ENCODE peak calls at places on chromosomes 2 and 18, in four cellular contexts. One of them, this sample, is unnamed.

GRCh38 chr2:43636616-43637015 is 444 bp upstream of the PLEKHH2 start:
- DNase-seq in GM06990: no peak
- DNase-seq in mesenteric fat pad: no peak
- DNase-seq in AG08396: no peak
- DNase-seq in this sample: no peak

GRCh38 chr18:47758000-47758399 is 172.5 kb downstream of the SMAD2 start:
- DNase-seq in GM06990: no peak
- DNase-seq in mesenteric fat pad: no peak
- DNase-seq in AG08396: no peak
- DNase-seq in this sample: no peak

GRCh38 chr18:78732273-78733210 is 247.1 kb upstream of the SALL3 start:
- DNase-seq in mesenteric fat pad: peak; percentile 57
- DNase-seq in AG08396: no peak
- DNase-seq in GM06990: no peak
- DNase-seq in this sample: no peak

GRCh38 chr18:33210575-33211189 is 229.8 kb downstream of the CCDC178 start:
- DNase-seq in mesenteric fat pad: no peak
- DNase-seq in GM06990: no peak
- DNase-seq in AG08396: no peak
- DNase-seq in this sample: no peak

GRCh38 chr2:220533485-220533884 is 906.1 kb downstream of the SLC4A3 start:
- DNase-seq in GM06990: no peak
- DNase-seq in AG08396: peak; percentile 25
- DNase-seq in mesenteric fat pad: no peak
- DNase-seq in this sample: peak; percentile 21

GRCh38 chr2:54384301-54385035 is 71.7 kb upstream of the SPTBN1 start:
- DNase-seq in mesenteric fat pad: no peak
- DNase-seq in GM06990: no peak
- DNase-seq in AG08396: no peak
- DNase-seq in this sample: no peak

GRCh38 chr2:124323321-124323720 is 298.2 kb downstream of the CNTNAP5 start:
- DNase-seq in AG08396: no peak
- DNase-seq in mesenteric fat pad: no peak
- DNase-seq in GM06990: no peak
- DNase-seq in this sample: no peak

GRCh38 chr2:33134086-33134763 is 187.5 kb downstream of the LTBP1 start:
- DNase-seq in mesenteric fat pad: no peak
- DNase-seq in AG08396: peak; percentile 77
- DNase-seq in GM06990: no peak
- DNase-seq in this sample: peak; percentile 59

GRCh38 chr2:12412898-12413305 is 303.8 kb upstream of the TRIB2 start:
- DNase-seq in GM06990: peak; percentile 56
- DNase-seq in AG08396: no peak
- DNase-seq in mesenteric fat pad: no peak
- DNase-seq in this sample: no peak

GRCh38 chr2:43169987-43170732 is 56.2 kb downstream of the ZFP36L2 start:
- DNase-seq in AG08396: no peak
- DNase-seq in mesenteric fat pad: no peak
- DNase-seq in GM06990: peak; percentile 49
- DNase-seq in this sample: no peak

GRCh38 chr2:62660582-62661262 is 44.8 kb upstream of the EHBP1 start:
- DNase-seq in mesenteric fat pad: no peak
- DNase-seq in GM06990: no peak
- DNase-seq in AG08396: peak; percentile 20
- DNase-seq in this sample: no peak

GRCh38 chr2:8300216-8300615 is 381.6 kb upstream of the ID2 start:
- DNase-seq in GM06990: no peak
- DNase-seq in AG08396: no peak
- DNase-seq in mesenteric fat pad: no peak
- DNase-seq in this sample: no peak

GRCh38 chr2:95760839-95761525 is 169.2 kb downstream of the TRIM43 start:
- DNase-seq in GM06990: no peak
- DNase-seq in AG08396: peak; percentile 67
- DNase-seq in mesenteric fat pad: no peak
- DNase-seq in this sample: peak; percentile 10

GRCh38 chr2:109123586-109124201 is 5.3 kb upstream of the SH3RF3 start:
- DNase-seq in AG08396: no peak
- DNase-seq in GM06990: no peak
- DNase-seq in mesenteric fat pad: peak; percentile 11
- DNase-seq in this sample: no peak

GRCh38 chr2:98063289-98063688 is 23.7 kb upstream of the VWA3B start:
- DNase-seq in GM06990: no peak
- DNase-seq in mesenteric fat pad: no peak
- DNase-seq in AG08396: no peak
- DNase-seq in this sample: no peak

GRCh38 chr18:34805117-34805882 is 95.2 kb downstream of the DTNA start:
- DNase-seq in AG08396: no peak
- DNase-seq in mesenteric fat pad: no peak
- DNase-seq in GM06990: no peak
- DNase-seq in this sample: no peak

GRCh38 chr2:100173907-100174525 is 31.6 kb upstream of the AFF3 start:
- DNase-seq in mesenteric fat pad: peak; percentile 33
- DNase-seq in AG08396: no peak
- DNase-seq in GM06990: no peak
- DNase-seq in this sample: no peak

GRCh38 chr2:129428086-129428660 is 551.3 kb upstream of the RAB6C start:
- DNase-seq in GM06990: peak; percentile 16
- DNase-seq in AG08396: no peak
- DNase-seq in mesenteric fat pad: no peak
- DNase-seq in this sample: no peak

GRCh38 chr2:149466635-149467034 is 120.9 kb downstream of the MMADHC start:
- DNase-seq in mesenteric fat pad: no peak
- DNase-seq in AG08396: no peak
- DNase-seq in GM06990: no peak
- DNase-seq in this sample: no peak

GRCh38 chr2:134683561-134684112 is 35.2 kb downstream of the TMEM163 start:
- DNase-seq in GM06990: peak; percentile 47
- DNase-seq in mesenteric fat pad: no peak
- DNase-seq in AG08396: no peak
- DNase-seq in this sample: no peak

GRCh38 chr18:76493213-76494107 is 1.6 kb downstream of the ZNF516 start:
- DNase-seq in AG08396: peak; percentile 73
- DNase-seq in mesenteric fat pad: no peak
- DNase-seq in GM06990: no peak
- DNase-seq in this sample: no peak

GRCh38 chr2:111972955-111973565 is 74.7 kb downstream of the MERTK start:
- DNase-seq in GM06990: peak; percentile 8
- DNase-seq in AG08396: no peak
- DNase-seq in mesenteric fat pad: no peak
- DNase-seq in this sample: no peak

GRCh38 chr2:133871810-133872209 is 303.5 kb upstream of the NCKAP5 start:
- DNase-seq in mesenteric fat pad: no peak
- DNase-seq in GM06990: no peak
- DNase-seq in AG08396: no peak
- DNase-seq in this sample: no peak

GRCh38 chr2:99256677-99257076 is 1.2 kb upstream of the LYG2 start:
- DNase-seq in AG08396: no peak
- DNase-seq in GM06990: no peak
- DNase-seq in mesenteric fat pad: no peak
- DNase-seq in this sample: peak; percentile 4

GRCh38 chr2:211611061-211611518 is 927.5 kb downstream of the ERBB4 start:
- DNase-seq in GM06990: no peak
- DNase-seq in mesenteric fat pad: no peak
- DNase-seq in AG08396: peak; percentile 2
- DNase-seq in this sample: no peak